ENCODE peak calls at places on chromosome 7, in four cellular contexts. K, V, R and A are unnamed samples.

GRCh38 chr7:137661634-137662033 is 185.1 kb downstream of the DGKI start:
- DNase-seq in K (no peak), V (no peak), R (no peak), A (no peak)

GRCh38 chr7:747186-747585 is 20.1 kb upstream of the PRKAR1B start:
- DNase-seq in K (no peak), V (no peak), R (no peak), A (no peak)

GRCh38 chr7:111138196-111138569 is 47.3 kb downstream of the LRRN3 start:
- DNase-seq in K (no peak), V (no peak), R (no peak), A (peak)

GRCh38 chr7:5626456-5626855 is 155.0 kb downstream of the RNF216 start:
- DNase-seq in K (no peak), V (no peak), R (no peak), A (no peak)

GRCh38 chr7:37322831-37323230 is 125.8 kb downstream of the ELMO1 start:
- DNase-seq in K (no peak), V (no peak), R (no peak), A (no peak)

GRCh38 chr7:66503551-66504031 is 125.1 kb upstream of the KCTD7 start:
- DNase-seq in K (no peak), V (no peak), R (no peak), A (no peak)

GRCh38 chr7:80859272-80859970 is 59.4 kb downstream of the SEMA3C start:
- DNase-seq in K (no peak), V (no peak), R (no peak), A (no peak)

GRCh38 chr7:17520941-17521340 is 222.5 kb downstream of the AHR start:
- DNase-seq in K (no peak), V (no peak), R (no peak), A (no peak)

GRCh38 chr7:69367785-69368184 is 230.5 kb upstream of the AUTS2 start:
- DNase-seq in K (no peak), V (no peak), R (no peak), A (no peak)

GRCh38 chr7:27252935-27253333 is 10.3 kb downstream of the EVX1 start:
- DNase-seq in K (no peak), V (no peak), R (no peak), A (no peak)

GRCh38 chr7:74615933-74616780 is 41.4 kb upstream of the GTF2I start:
- DNase-seq in K (no peak), V (no peak), R (no peak), A (no peak)

GRCh38 chr7:35691827-35692307 is 3.1 kb downstream of the HERPUD2 start:
- DNase-seq in K (peak), V (no peak), R (peak), A (no peak)

GRCh38 chr7:33981686-33982424 is 76.5 kb downstream of the BMPER start:
- DNase-seq in K (no peak), V (no peak), R (no peak), A (no peak)

GRCh38 chr7:73933091-73933490 is 72.1 kb downstream of the TMEM270 start:
- DNase-seq in K (no peak), V (no peak), R (no peak), A (no peak)

GRCh38 chr7:155228459-155228845 is 69.2 kb upstream of the INSIG1 start:
- DNase-seq in K (no peak), V (no peak), R (no peak), A (no peak)

GRCh38 chr7:22064816-22065215 is 119.1 kb upstream of the CDCA7L start:
- DNase-seq in K (no peak), V (no peak), R (no peak), A (no peak)

GRCh38 chr7:42628021-42628420 is 283.8 kb downstream of the C7orf25 start:
- DNase-seq in K (no peak), V (no peak), R (no peak), A (no peak)

GRCh38 chr7:102967798-102968197 is 55.0 kb downstream of the LRRC17 start:
- DNase-seq in K (no peak), V (no peak), R (no peak), A (no peak)

GRCh38 chr7:22578048-22578770 is 78.2 kb upstream of the STEAP1B start:
- DNase-seq in K (no peak), V (no peak), R (no peak), A (no peak)

GRCh38 chr7:130143986-130144618 is 61.1 kb downstream of the TMEM209 start:
- DNase-seq in K (peak), V (peak), R (no peak), A (no peak)

GRCh38 chr7:34061175-34061574 is 155.8 kb downstream of the BMPER start:
- DNase-seq in K (no peak), V (no peak), R (no peak), A (no peak)

GRCh38 chr7:67392596-67393438 is 396.2 kb downstream of the TYW1 start:
- DNase-seq in K (no peak), V (no peak), R (no peak), A (no peak)

GRCh38 chr7:134645935-134646334 is 718 bp upstream of the BPGM start:
- DNase-seq in K (no peak), V (no peak), R (peak), A (no peak)

GRCh38 chr7:107726356-107727130 is 17.4 kb upstream of the CBLL1 start:
- DNase-seq in K (no peak), V (no peak), R (no peak), A (no peak)

GRCh38 chr7:90111-91063 is 102.0 kb upstream of the FAM20C start:
- DNase-seq in K (no peak), V (peak), R (no peak), A (no peak)

GRCh38 chr7:124328774-124329173 is 295.9 kb upstream of the TMEM229A start:
- DNase-seq in K (no peak), V (no peak), R (no peak), A (no peak)

GRCh38 chr7:124318716-124319115 is 285.8 kb upstream of the TMEM229A start:
- DNase-seq in K (no peak), V (no peak), R (no peak), A (no peak)

GRCh38 chr7:124323597-124323996 is 290.7 kb upstream of the TMEM229A start:
- DNase-seq in K (no peak), V (no peak), R (no peak), A (no peak)

GRCh38 chr7:124322561-124322960 is 289.7 kb upstream of the TMEM229A start:
- DNase-seq in K (no peak), V (no peak), R (no peak), A (no peak)

GRCh38 chr7:124324262-124324661 is 291.4 kb upstream of the TMEM229A start:
- DNase-seq in K (no peak), V (no peak), R (no peak), A (no peak)
- TF ChIP-seq CBX5 in K (no peak), V (no peak), R (no peak), A (no peak)

DNA sequence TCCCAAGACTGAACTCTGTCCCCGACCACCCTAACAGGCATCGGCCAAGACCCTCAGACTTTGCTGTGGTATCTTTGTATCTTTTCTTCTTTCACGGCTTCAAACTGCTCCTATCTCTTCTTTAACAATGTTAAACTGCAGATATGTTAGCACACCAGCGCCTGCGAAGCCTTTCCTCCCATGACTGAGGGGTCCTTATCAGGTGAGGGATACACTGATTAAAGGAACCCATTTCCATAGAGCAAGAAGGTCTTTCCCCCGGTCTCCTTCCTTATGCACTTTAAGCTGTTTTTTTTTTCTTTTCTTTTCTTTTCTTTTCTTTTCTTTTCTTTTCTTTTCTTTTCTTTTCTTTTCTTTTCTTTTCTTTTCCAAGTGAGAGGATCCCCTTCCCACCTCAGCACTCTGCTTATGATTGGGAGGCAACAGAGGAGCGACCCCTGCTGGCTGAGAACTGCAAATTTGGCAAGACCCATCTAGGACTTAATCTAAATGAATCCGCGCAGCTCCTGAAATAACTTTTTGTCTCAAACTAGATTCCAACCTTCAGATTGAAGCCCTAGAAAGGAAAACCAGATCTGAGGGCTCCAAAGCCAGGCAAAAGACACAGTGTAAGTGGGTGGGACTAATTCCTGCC is 109.9 kb downstream of the ITGB8 start:
- DNase-seq in K (peak), V (peak), R (peak), A (no peak)
- TF ChIP-seq CBX5 in K (no peak), V (no peak), R (no peak), A (no peak)

GRCh38 chr7:51428226-51428887 is 111.7 kb upstream of the COBL start:
- DNase-seq in K (no peak), V (peak), R (no peak), A (no peak)
- TF ChIP-seq CBX5 in K (no peak), V (no peak), R (no peak), A (no peak)

DNA sequence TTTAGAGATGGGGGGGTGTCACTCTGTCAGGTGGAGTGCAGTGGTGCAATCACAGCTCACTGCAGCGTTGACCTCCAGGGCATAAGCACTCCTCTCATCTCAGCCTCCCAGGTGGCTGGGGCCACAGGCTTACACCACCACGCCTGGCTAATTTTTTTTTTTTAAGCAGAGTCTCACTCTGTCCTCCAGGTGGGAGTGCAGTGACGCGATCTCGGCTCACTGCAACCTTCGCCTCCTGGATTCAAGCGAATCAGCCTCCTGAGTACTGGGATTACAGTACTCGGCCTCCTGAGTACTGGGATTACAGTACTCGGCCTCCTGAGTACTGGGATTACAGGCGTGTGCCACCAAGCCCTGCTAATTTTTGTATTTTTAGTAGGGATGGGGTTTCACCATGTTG is 23.6 kb upstream of the PPIA start:
- DNase-seq in K (peak), V (no peak), R (no peak), A (no peak)
- TF ChIP-seq CBX5 in K (no peak), V (no peak), R (no peak), A (no peak)